ENCODE peak calls at places on chromosomes 5 and 9, in five cellular contexts. D, K, M, Y and N are unnamed samples.

GRCh38 chr5:10453564-10453963 is 11.9 kb downstream of the ROPN1L start:
- DNase-seq in D (no peak), K (no peak), M (no peak), Y (no peak), N (no peak)

GRCh38 chr9:127912296-127912695 is 4.5 kb downstream of the ST6GALNAC4 start:
- DNase-seq in D (no peak), K (no peak), M (no peak), Y (no peak), N (no peak)

GRCh38 chr9:4548796-4549725 is 58.8 kb downstream of the SLC1A1 start:
- DNase-seq in D (no peak), K (no peak), M (no peak), Y (no peak), N (no peak)

GRCh38 chr9:127904518-127904887 is 5.1 kb upstream of the ST6GALNAC6 start:
- DNase-seq in D (no peak), K (no peak), M (no peak), Y (no peak), N (no peak)

GRCh38 chr9:131500939-131501541 is 1.7 kb upstream of the POMT1 start:
- DNase-seq in D (no peak), K (no peak), M (no peak), Y (no peak), N (no peak)

GRCh38 chr5:9776525-9776924 is 146.4 kb upstream of the TAS2R1 start:
- DNase-seq in D (no peak), K (no peak), M (no peak), Y (no peak), N (no peak)

GRCh38 chr5:119243888-119244287 is 111.9 kb upstream of the TNFAIP8 start:
- DNase-seq in D (no peak), K (no peak), M (no peak), Y (no peak), N (no peak)

GRCh38 chr5:32520995-32521394 is 64.4 kb upstream of the SUB1 start:
- DNase-seq in D (no peak), K (no peak), M (no peak), Y (no peak), N (no peak)

GRCh38 chr5:155021858-155022257 is 8.3 kb downstream of the KIF4B start:
- DNase-seq in D (no peak), K (no peak), M (no peak), Y (no peak), N (no peak)

GRCh38 chr9:34310205-34310604 is 18.9 kb downstream of the KIF24 start:
- DNase-seq in D (no peak), K (no peak), M (no peak), Y (no peak), N (no peak)

GRCh38 chr5:115209279-115209678 is 39.6 kb upstream of the TRIM36 start:
- DNase-seq in D (no peak), K (no peak), M (peak), Y (no peak), N (peak)

GRCh38 chr5:78221964-78222451 is 72.5 kb downstream of the AP3B1 start:
- DNase-seq in D (no peak), K (no peak), M (no peak), Y (no peak), N (no peak)

GRCh38 chr5:29518176-29518575 is 1675.3 kb upstream of the CDH6 start:
- DNase-seq in D (no peak), K (no peak), M (no peak), Y (no peak), N (no peak)

GRCh38 chr5:112555691-112556090 is 136.6 kb upstream of the EPB41L4A start:
- DNase-seq in D (peak), K (no peak), M (no peak), Y (no peak), N (no peak)

GRCh38 chr5:14226992-14227391 is 83.8 kb downstream of the TRIO start:
- DNase-seq in D (no peak), K (no peak), M (no peak), Y (no peak), N (no peak)

GRCh38 chr9:94918038-94918753 is 191.7 kb downstream of the AOPEP start:
- DNase-seq in D (no peak), K (no peak), M (no peak), Y (no peak), N (no peak)

GRCh38 chr9:108363321-108363720 is 492.5 kb downstream of the ACTL7B start:
- DNase-seq in D (no peak), K (peak), M (no peak), Y (no peak), N (no peak)

GRCh38 chr5:68745459-68745858 is 348.4 kb upstream of the SLC30A5 start:
- DNase-seq in D (no peak), K (no peak), M (no peak), Y (no peak), N (no peak)

GRCh38 chr9:109775516-109775915 is 4.5 kb upstream of the PALM2AKAP2 start:
- DNase-seq in D (peak), K (no peak), M (no peak), Y (no peak), N (no peak)

GRCh38 chr9:95071925-95072324 is 245.6 kb downstream of the FANCC start:
- DNase-seq in D (no peak), K (no peak), M (no peak), Y (no peak), N (no peak)

GRCh38 chr9:36959681-36960574 is 74.1 kb downstream of the PAX5 start:
- DNase-seq in D (no peak), K (no peak), M (no peak), Y (no peak), N (no peak)

GRCh38 chr9:91162311-91162710 is 199.4 kb downstream of the AUH start:
- DNase-seq in D (peak), K (no peak), M (no peak), Y (no peak), N (no peak)

GRCh38 chr9:115882911-115883310 is 270.7 kb upstream of the PAPPA start:
- DNase-seq in D (no peak), K (no peak), M (no peak), Y (no peak), N (no peak)

GRCh38 chr5:35120745-35121144 is 73.0 kb upstream of the AGXT2 start:
- DNase-seq in D (no peak), K (no peak), M (no peak), Y (no peak), N (no peak)

GRCh38 chr9:135890190-135890861 is 17.0 kb downstream of the CAMSAP1 start:
- DNase-seq in D (no peak), K (no peak), M (no peak), Y (no peak), N (no peak)

GRCh38 chr5:6774673-6775327 is 61.6 kb downstream of the TENT4A start:
- DNase-seq in D (no peak), K (no peak), M (no peak), Y (no peak), N (no peak)